ENCODE peak calls at places on chromosome 7, in five cellular contexts. Q is stimulated activated naive CD8-positive, alpha-beta T cell treated with anti-CD3 and anti-CD28 coated beads, Interleukin-15, amount 100 ng/mL, for 72 hours; P is RCC 7860; E is activated naive CD8-positive, alpha-beta T cell treated with anti-CD3 and anti-CD28 coated beads, Interleukin-2, amount 50 U/mL, for 24 hours; K is ELF-1. G is an unnamed sample.

GRCh38 chr7:29805031-29805430 is 1.3 kb upstream of the WIPF3 start:
- DNase-seq in P (no peak), E (no peak), Q (no peak), K (no peak), G (no peak)

GRCh38 chr7:45576249-45576929 is 2.2 kb downstream of the ADCY1 start:
- DNase-seq in Q (no peak), P (no peak), K (no peak), E (no peak), G (no peak)

GRCh38 chr7:45500257-45500656 is 73.9 kb upstream of the ADCY1 start:
- DNase-seq in E (no peak), K (no peak), P (no peak), Q (no peak), G (no peak)

GRCh38 chr7:30134011-30134410 is 775 bp upstream of the MTURN start:
- DNase-seq in K (no peak), P (no peak), Q (no peak), E (no peak), G (no peak)

GRCh38 chr7:139720705-139721231 is 57.0 kb downstream of the HIPK2 start:
- DNase-seq in E (no peak), P (no peak), K (no peak), Q (no peak), G (peak)

GRCh38 chr7:1422512-1423265 is 36.6 kb downstream of the MICALL2 start:
- DNase-seq in K (no peak), E (no peak), Q (no peak), P (no peak), G (no peak)

GRCh38 chr7:77383333-77383740 is 32.8 kb downstream of the GSAP start:
- DNase-seq in P (no peak), Q (no peak), K (no peak), E (no peak), G (no peak)

GRCh38 chr7:100963386-100963785 is 6.0 kb upstream of the MUC12 start:
- DNase-seq in E (no peak), Q (no peak), P (no peak), K (no peak), G (no peak)

GRCh38 chr7:51123322-51124021 is 193.1 kb downstream of the COBL start:
- DNase-seq in Q (peak), P (peak), E (peak), K (no peak), G (no peak)

GRCh38 chr7:148058092-148058491 is 532.5 kb upstream of the C7orf33 start:
- DNase-seq in K (no peak), P (no peak), E (no peak), Q (no peak), G (no peak)

GRCh38 chr7:116087984-116088383 is 57.4 kb upstream of the TFEC start:
- DNase-seq in P (no peak), E (no peak), K (peak), Q (no peak), G (no peak)

GRCh38 chr7:114426824-114427223 is 12.2 kb downstream of the FOXP2 start:
- DNase-seq in K (no peak), Q (no peak), P (no peak), E (no peak), G (no peak)

GRCh38 chr7:107020400-107020799 is 24.1 kb upstream of the PRKAR2B start:
- DNase-seq in E (no peak), P (no peak), K (no peak), Q (no peak), G (no peak)

GRCh38 chr7:117127585-117128168 is 174.4 kb downstream of the ST7 start:
- DNase-seq in K (no peak), E (peak), Q (peak), P (peak), G (no peak)

GRCh38 chr7:30276203-30276900 is 8.0 kb upstream of the ZNRF2 start:
- DNase-seq in E (peak), Q (peak), P (peak), K (peak), G (peak)

GRCh38 chr7:51126324-51126723 is 190.3 kb downstream of the COBL start:
- DNase-seq in Q (no peak), P (no peak), E (no peak), K (no peak), G (no peak)

GRCh38 chr7:8214162-8214897 is 47.6 kb downstream of the ICA1 start:
- DNase-seq in K (no peak), P (no peak), E (no peak), Q (no peak), G (no peak)

G was measured in mucosa of descending colon.